ENCODE peak calls at places on chromosomes 16 and 17, in six cellular contexts. Z is H1, M is H9, B is trophoblast cell, K is mesendoderm, L is neuronal stem cell. Q is an unnamed sample.

GRCh38 chr16:54931757-54932660 is 1.3 kb downstream of the IRX5 start:
- DNase-seq in L (no peak), K (no peak), B (no peak), M (no peak), Z (peak), Q (no peak)

GRCh38 chr16:24539850-24540484 is 601 bp downstream of the RBBP6 start:
- DNase-seq in Z (no peak), L (no peak), K (no peak), M (no peak), B (peak), Q (peak)

GRCh38 chr16:24505959-24506358 is 33.4 kb upstream of the RBBP6 start:
- DNase-seq in M (no peak), K (no peak), Z (no peak), L (no peak), B (no peak), Q (no peak)

GRCh38 chr16:84879569-84880487 is 60.0 kb downstream of the CRISPLD2 start:
- DNase-seq in K (peak), Z (no peak), B (peak), L (no peak), M (no peak), Q (no peak)

GRCh38 chr17:45372325-45372869 is 55.6 kb upstream of the MAP3K14 start:
- DNase-seq in L (no peak), M (peak), Z (no peak), K (peak), B (no peak), Q (peak)

GRCh38 chr16:68275611-68276191 is 11.4 kb downstream of the SLC7A6 start:
- DNase-seq in K (no peak), M (no peak), B (no peak), L (no peak), Z (no peak), Q (no peak)

GRCh38 chr16:55297910-55298175 is 26.2 kb upstream of the IRX6 start:
- DNase-seq in B (no peak), Z (no peak), M (no peak), L (no peak), K (peak), Q (peak)

GRCh38 chr17:60435244-60436170 is 13.2 kb downstream of the CHCT1 start:
- DNase-seq in L (peak), Z (peak), K (peak), M (peak), B (peak), Q (peak)

GRCh38 chr16:50578147-50578546 is 30.0 kb downstream of the NKD1 start:
- DNase-seq in L (no peak), M (no peak), B (no peak), K (no peak), Z (no peak), Q (no peak)

GRCh38 chr16:69187891-69188451 is 1.0 kb downstream of the SNTB2 start:
- DNase-seq in K (no peak), B (peak), L (peak), Z (no peak), M (no peak), Q (no peak)

GRCh38 chr17:69466905-69467630 is 52.6 kb downstream of the MAP2K6 start:
- DNase-seq in L (peak), Z (no peak), M (peak), B (peak), K (peak), Q (peak)

GRCh38 chr17:78653382-78653781 is 76.2 kb upstream of the DNAH17 start:
- DNase-seq in K (no peak), B (no peak), M (no peak), Z (no peak), L (no peak), Q (peak)

GRCh38 chr16:7689234-7689633 is 356.6 kb downstream of the RBFOX1 start:
- DNase-seq in B (no peak), Z (no peak), K (peak), L (no peak), M (peak), Q (no peak)

GRCh38 chr17:74759243-74759801 is 10.9 kb downstream of the NHERF1 start:
- DNase-seq in M (no peak), B (no peak), K (no peak), L (no peak), Z (no peak), Q (no peak)

GRCh38 chr16:72986011-72986410 is 61.9 kb downstream of the ZFHX3 start:
- DNase-seq in K (no peak), Z (no peak), M (no peak), B (no peak), L (no peak), Q (no peak)

GRCh38 chr16:79605999-79606398 is 5.5 kb upstream of the MAF start:
- DNase-seq in K (peak), M (no peak), L (no peak), B (peak), Z (no peak), Q (no peak)

GRCh38 chr17:41133880-41134735 is 6.2 kb downstream of the KRTAP4-6 start:
- DNase-seq in B (no peak), K (no peak), L (no peak), Z (no peak), M (no peak), Q (peak)

GRCh38 chr16:53159781-53160436 is 105.1 kb downstream of the CHD9 start:
- DNase-seq in M (no peak), Z (peak), L (peak), K (peak), B (peak), Q (peak)

GRCh38 chr16:11064202-11064540 is 119.8 kb downstream of the CLEC16A start:
- DNase-seq in K (no peak), Z (no peak), L (no peak), B (no peak), M (no peak), Q (no peak)

GRCh38 chr17:81843713-81844326 is 9.0 kb upstream of the PPP1R27 start:
- DNase-seq in M (no peak), K (no peak), B (no peak), Z (no peak), L (no peak), Q (no peak)

GRCh38 chr16:50213939-50214519 is 52.3 kb upstream of the ADCY7 start:
- DNase-seq in L (peak), K (peak), M (no peak), B (peak), Z (no peak), Q (peak)

GRCh38 chr17:62692721-62693431 is 65.4 kb downstream of the MRC2 start:
- DNase-seq in L (no peak), K (peak), M (peak), B (peak), Z (peak), Q (no peak)

GRCh38 chr17:36824678-36825091 is 112.6 kb upstream of the LHX1 start:
- DNase-seq in L (no peak), Z (no peak), B (no peak), M (no peak), K (peak), Q (no peak)

GRCh38 chr17:77372444-77373297 is 231.9 kb downstream of the SEC14L1 start:
- DNase-seq in L (peak), B (peak), Z (peak), M (peak), K (peak), Q (peak)

GRCh38 chr16:337437-337836 is 15.1 kb downstream of the AXIN1 start:
- DNase-seq in L (no peak), B (no peak), Z (no peak), K (no peak), M (no peak), Q (no peak)

GRCh38 chr16:66549284-66550131 is at the start of gene TK2:
- DNase-seq in M (peak), L (peak), B (peak), Z (peak), K (peak), Q (peak)

GRCh38 chr16:17408296-17408695 is 62.5 kb downstream of the XYLT1 start:
- DNase-seq in Z (no peak), K (no peak), L (no peak), B (no peak), M (no peak), Q (no peak)

GRCh38 chr17:3569534-3570137 is 12.0 kb upstream of the TRPV3 start:
- DNase-seq in M (no peak), B (no peak), L (no peak), Z (no peak), K (no peak), Q (no peak)

GRCh38 chr17:82228842-82229685 is at the start of gene SLC16A3:
- DNase-seq in M (no peak), Z (peak), L (no peak), K (peak), B (peak), Q (peak)

GRCh38 chr17:7477392-7478275 is 1.8 kb downstream of the ZBTB4 start:
- DNase-seq in M (no peak), Z (no peak), L (no peak), B (peak), K (no peak), Q (peak)

GRCh38 chr17:81294512-81295030 is 536 bp downstream of the SLC38A10 start:
- DNase-seq in B (peak), M (no peak), L (no peak), K (no peak), Z (no peak), Q (peak)

GRCh38 chr16:78461496-78461938 is 362.1 kb downstream of the WWOX start:
- DNase-seq in L (no peak), M (no peak), B (no peak), Z (no peak), K (no peak), Q (no peak)

GRCh38 chr17:27805520-27806146 is 5.3 kb upstream of the NOS2 start:
- DNase-seq in B (peak), L (peak), K (peak), M (peak), Z (peak), Q (peak)
- H4K8ac ChIP-seq in B (peak), L (no peak), K (no peak), M (peak), Z (peak), Q (peak)

GRCh38 chr17:32930512-32930911 is 2.6 kb downstream of the TMEM98 start:
- DNase-seq in B (no peak), L (no peak), Z (no peak), K (no peak), M (no peak), Q (no peak)

GRCh38 chr17:32927724-32928526 is at the start of gene TMEM98:
- DNase-seq in Z (peak), L (peak), M (peak), B (no peak), K (peak), Q (peak)

GRCh38 chr17:32928527-32929287 is 754 bp downstream of the TMEM98 start:
- DNase-seq in Z (no peak), M (no peak), K (no peak), B (no peak), L (no peak), Q (peak)

GRCh38 chr17:32929588-32929987 is 1.6 kb downstream of the TMEM98 start:
- DNase-seq in Z (no peak), K (no peak), L (no peak), B (no peak), M (no peak), Q (no peak)

GRCh38 chr17:32929288-32929574 is 1.3 kb downstream of the TMEM98 start:
- DNase-seq in K (peak), Z (no peak), B (no peak), L (no peak), M (no peak), Q (peak)
- H4K8ac ChIP-seq in K (no peak), Z (no peak), B (peak), L (no peak), M (no peak), Q (peak)

GRCh38 chr17:51305182-51305581 is 44.8 kb downstream of the UTP18 start:
- DNase-seq in Z (no peak), M (no peak), B (no peak), L (no peak), K (no peak), Q (no peak)
- H4K8ac ChIP-seq in Z (no peak), M (no peak), B (no peak), L (no peak), K (no peak), Q (no peak)

GRCh38 chr17:47969975-47970724 is 763 bp upstream of the CDK5RAP3 start:
- DNase-seq in B (no peak), K (no peak), Z (no peak), L (no peak), M (no peak), Q (no peak)
- H4K8ac ChIP-seq in B (peak), K (no peak), Z (peak), L (no peak), M (no peak), Q (peak)

GRCh38 chr17:48330877-48331276 is 99.1 kb downstream of the SKAP1 start:
- DNase-seq in M (no peak), B (no peak), Z (no peak), L (no peak), K (peak), Q (no peak)
- H4K8ac ChIP-seq in M (no peak), B (no peak), Z (no peak), L (no peak), K (no peak), Q (no peak)

Q was measured in IMR-90.